ENCODE peak calls at places on chromosomes 12 and 14, in six cellular contexts. One of them, this sample, is unnamed.
A peak's percentile ranks its signal among the peaks of the same experiment; 100 is the strongest.

GRCh38 chr12:95520825-95521224 is 30.5 kb downstream of the USP44 start:
- DNase-seq in Peyer's patch: no peak
- DNase-seq in transverse colon: no peak
- DNase-seq in PC-9: no peak
- DNase-seq in colonic mucosa: no peak
- DNase-seq in RWPE1: no peak
- DNase-seq in this sample: no peak

GRCh38 chr14:105864651-105865265 is 338.4 kb downstream of the TMEM121 start:
- DNase-seq in Peyer's patch: peak; percentile 30
- DNase-seq in colonic mucosa: no peak
- DNase-seq in PC-9: no peak
- DNase-seq in transverse colon: no peak
- DNase-seq in RWPE1: no peak
- DNase-seq in this sample: peak; percentile 51

GRCh38 chr14:61102549-61103466 is 121.8 kb downstream of the SLC38A6 start:
- DNase-seq in colonic mucosa: no peak
- DNase-seq in PC-9: peak; percentile 18
- DNase-seq in transverse colon: no peak
- DNase-seq in RWPE1: no peak
- DNase-seq in Peyer's patch: no peak
- DNase-seq in this sample: no peak

GRCh38 chr12:112716099-112717093 is 75.2 kb upstream of the RPH3A start:
- DNase-seq in transverse colon: no peak
- DNase-seq in RWPE1: peak; percentile 23
- DNase-seq in colonic mucosa: no peak
- DNase-seq in Peyer's patch: no peak
- DNase-seq in PC-9: no peak
- DNase-seq in this sample: no peak

GRCh38 chr14:51625170-51625569 is 26.5 kb upstream of the FRMD6 start:
- DNase-seq in colonic mucosa: no peak
- DNase-seq in Peyer's patch: no peak
- DNase-seq in PC-9: no peak
- DNase-seq in transverse colon: no peak
- DNase-seq in RWPE1: no peak
- DNase-seq in this sample: no peak

GRCh38 chr12:30796508-30796780 is 41.7 kb upstream of the CAPRIN2 start:
- DNase-seq in Peyer's patch: no peak
- DNase-seq in RWPE1: peak; percentile 71
- DNase-seq in transverse colon: peak; percentile 13
- DNase-seq in colonic mucosa: no peak
- DNase-seq in PC-9: peak; percentile 54
- DNase-seq in this sample: peak; percentile 28

GRCh38 chr12:175759-176158 is 38.2 kb downstream of the SLC6A12 start:
- DNase-seq in Peyer's patch: no peak
- DNase-seq in PC-9: no peak
- DNase-seq in transverse colon: no peak
- DNase-seq in colonic mucosa: no peak
- DNase-seq in RWPE1: no peak
- DNase-seq in this sample: no peak

GRCh38 chr14:83347874-83348273 is 1814.2 kb upstream of the SEL1L start:
- DNase-seq in Peyer's patch: no peak
- DNase-seq in transverse colon: no peak
- DNase-seq in PC-9: no peak
- DNase-seq in RWPE1: no peak
- DNase-seq in colonic mucosa: no peak
- DNase-seq in this sample: no peak

GRCh38 chr12:131370791-131371579 is 339.9 kb upstream of the SFSWAP start:
- DNase-seq in RWPE1: no peak
- DNase-seq in PC-9: no peak
- DNase-seq in colonic mucosa: no peak
- DNase-seq in transverse colon: no peak
- DNase-seq in Peyer's patch: no peak
- DNase-seq in this sample: no peak

GRCh38 chr12:118326971-118327370 is 45.7 kb downstream of the TAOK3 start:
- DNase-seq in colonic mucosa: no peak
- DNase-seq in transverse colon: no peak
- DNase-seq in PC-9: no peak
- DNase-seq in RWPE1: no peak
- DNase-seq in Peyer's patch: no peak
- DNase-seq in this sample: no peak

GRCh38 chr12:132247718-132248438 is 81.5 kb downstream of the GALNT9 start:
- DNase-seq in PC-9: no peak
- DNase-seq in colonic mucosa: no peak
- DNase-seq in Peyer's patch: no peak
- DNase-seq in RWPE1: no peak
- DNase-seq in transverse colon: no peak
- DNase-seq in this sample: no peak

GRCh38 chr14:66745078-66745477 is 237.1 kb downstream of the GPHN start:
- DNase-seq in Peyer's patch: no peak
- DNase-seq in RWPE1: no peak
- DNase-seq in PC-9: no peak
- DNase-seq in transverse colon: no peak
- DNase-seq in colonic mucosa: no peak
- DNase-seq in this sample: no peak
- H3K27ac ChIP-seq in Peyer's patch: no peak overlapping the region
- H3K27ac ChIP-seq in RWPE1: no peak overlapping the region
- H3K27ac ChIP-seq in PC-9: no peak overlapping the region
- H3K27ac ChIP-seq in transverse colon: no peak overlapping the region
- H3K27ac ChIP-seq in colonic mucosa: no peak overlapping the region
- H3K27ac ChIP-seq in this sample: no peak overlapping the region

DNA sequence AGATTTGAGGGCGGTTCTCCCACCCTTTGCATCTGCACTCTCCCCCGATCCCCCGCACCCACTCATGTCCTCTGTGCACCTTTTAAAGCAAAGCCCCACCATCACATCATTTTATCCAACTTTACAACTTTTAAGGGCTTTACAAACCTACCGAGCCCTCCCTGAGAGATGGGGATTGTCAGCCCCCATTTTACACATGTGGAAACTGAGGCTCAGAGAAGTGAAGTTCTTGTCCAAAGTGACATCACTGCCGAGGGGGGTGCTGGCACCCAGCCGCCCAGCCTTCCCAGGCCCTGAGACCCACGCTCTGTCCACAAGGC is 334.2 kb downstream of the MED13L start:
- DNase-seq in transverse colon: no peak
- DNase-seq in PC-9: no peak
- DNase-seq in RWPE1: no peak
- DNase-seq in Peyer's patch: no peak
- DNase-seq in colonic mucosa: no peak
- DNase-seq in this sample: no peak
- H3K27ac ChIP-seq in transverse colon: no peak overlapping the region
- H3K27ac ChIP-seq in PC-9: no peak overlapping the region
- H3K27ac ChIP-seq in RWPE1: no peak overlapping the region
- H3K27ac ChIP-seq in Peyer's patch: no peak overlapping the region
- H3K27ac ChIP-seq in colonic mucosa: no peak overlapping the region
- H3K27ac ChIP-seq in this sample: no peak overlapping the region

GRCh38 chr12:62523619-62524018 is 57.0 kb downstream of the MON2 start:
- DNase-seq in Peyer's patch: no peak
- DNase-seq in RWPE1: no peak
- DNase-seq in colonic mucosa: no peak
- DNase-seq in transverse colon: no peak
- DNase-seq in PC-9: no peak
- DNase-seq in this sample: no peak
- H3K27ac ChIP-seq in Peyer's patch: no peak overlapping the region
- H3K27ac ChIP-seq in RWPE1: no peak overlapping the region
- H3K27ac ChIP-seq in colonic mucosa: no peak overlapping the region
- H3K27ac ChIP-seq in transverse colon: no peak overlapping the region
- H3K27ac ChIP-seq in PC-9: no peak overlapping the region
- H3K27ac ChIP-seq in this sample: no peak overlapping the region

GRCh38 chr14:102776761-102777710 is at the start of gene TRAF3:
- DNase-seq in Peyer's patch: peak; percentile 90
- DNase-seq in PC-9: no peak
- DNase-seq in transverse colon: peak; percentile 76
- DNase-seq in colonic mucosa: peak; percentile 54
- DNase-seq in RWPE1: peak; percentile 75
- DNase-seq in this sample: peak; percentile 67

GRCh38 chr14:102775855-102776760 is 1.1 kb upstream of the TRAF3 start:
- DNase-seq in PC-9: peak; percentile 56
- DNase-seq in transverse colon: peak; percentile 70
- DNase-seq in RWPE1: no peak
- DNase-seq in colonic mucosa: peak; percentile 67
- DNase-seq in Peyer's patch: peak; percentile 82
- DNase-seq in this sample: peak; percentile 34

GRCh38 chr14:102772781-102773570 is 4.3 kb upstream of the TRAF3 start:
- DNase-seq in transverse colon: no peak
- DNase-seq in Peyer's patch: peak; percentile 67
- DNase-seq in RWPE1: no peak
- DNase-seq in colonic mucosa: no peak
- DNase-seq in PC-9: no peak
- DNase-seq in this sample: no peak

GRCh38 chr14:102777711-102778615 is 714 bp downstream of the TRAF3 start:
- DNase-seq in Peyer's patch: peak; percentile 55
- DNase-seq in colonic mucosa: no peak
- DNase-seq in transverse colon: peak; percentile 26
- DNase-seq in RWPE1: peak; percentile 41
- DNase-seq in PC-9: no peak
- DNase-seq in this sample: peak; percentile 29

DNA sequence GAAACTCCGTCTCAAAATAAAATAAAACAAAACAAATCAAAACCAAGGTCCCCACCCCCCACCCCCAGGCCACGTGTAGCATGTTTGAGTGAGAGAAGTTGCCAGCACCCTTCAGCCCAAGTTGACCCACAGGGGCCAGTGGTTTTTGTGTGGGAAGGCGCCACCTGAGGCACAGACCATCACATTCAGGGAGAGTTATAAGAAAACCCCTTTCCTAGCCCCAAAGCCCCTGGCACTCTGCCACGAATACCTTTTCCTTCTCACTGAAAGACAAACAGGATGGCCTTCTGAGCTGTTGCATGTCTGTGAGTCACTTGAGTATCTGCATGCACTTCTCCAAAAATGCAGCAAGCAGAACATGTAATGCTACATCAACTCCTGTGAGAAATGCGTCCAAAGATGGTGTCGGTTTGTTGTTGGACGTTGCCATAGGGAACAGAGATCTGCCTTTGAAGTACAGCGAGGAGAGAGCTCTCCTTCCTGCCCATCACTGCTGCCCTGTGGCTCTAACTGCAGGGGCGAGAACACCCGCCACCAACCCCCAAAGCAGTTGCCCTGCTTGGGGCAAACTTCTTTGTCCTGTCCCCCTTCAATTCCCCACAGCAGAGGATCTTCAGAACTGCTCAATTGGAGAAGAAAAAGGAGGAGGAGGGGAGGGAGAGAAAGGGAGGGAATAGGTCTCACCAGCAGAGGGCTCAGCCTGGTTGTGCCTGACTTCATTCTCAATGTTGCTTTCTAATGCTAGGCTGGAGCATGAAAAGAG is 2.7 kb upstream of the TRAF3 start:
- DNase-seq in transverse colon: peak; percentile 64
- DNase-seq in RWPE1: peak; percentile 61
- DNase-seq in Peyer's patch: peak; percentile 83
- DNase-seq in PC-9: peak; percentile 70
- DNase-seq in colonic mucosa: peak; percentile 72
- DNase-seq in this sample: no peak
- H3K27ac ChIP-seq in transverse colon: peak overlapping the region; percentile 84
- H3K27ac ChIP-seq in RWPE1: peak overlapping the region; percentile 82
- H3K27ac ChIP-seq in Peyer's patch: peak overlapping the region; percentile 22
- H3K27ac ChIP-seq in PC-9: no peak overlapping the region
- H3K27ac ChIP-seq in colonic mucosa: no peak overlapping the region
- H3K27ac ChIP-seq in this sample: no peak overlapping the region

This sample was measured in pancreas.